ENCODE peak calls at places on chromosomes 13 and 19, in five cellular contexts. Z is nephron progenitor cell, K is thoracic aorta, M is endothelial cell, P is neural progenitor cell. X is an unnamed sample.

GRCh38 chr19:11435833-11436313 is 438 bp downstream of the PRKCSH start:
- DNase-seq in P (peak), Z (peak), M (peak), K (no peak), X (no peak)

GRCh38 chr13:86591862-86592261 is 792.6 kb upstream of the SLITRK6 start:
- DNase-seq in K (no peak), P (no peak), M (no peak), Z (no peak), X (no peak)

GRCh38 chr19:13881692-13882418 is 4.9 kb downstream of the NANOS3 start:
- DNase-seq in K (no peak), M (no peak), P (peak), Z (no peak), X (no peak)

GRCh38 chr13:110499621-110500281 is 61.8 kb downstream of the RAB20 start:
- DNase-seq in P (no peak), M (no peak), K (no peak), Z (no peak), X (no peak)

GRCh38 chr19:45547965-45548609 is 36.5 kb downstream of the OPA3 start:
- DNase-seq in P (no peak), Z (no peak), M (no peak), K (no peak), X (no peak)

GRCh38 chr13:37816276-37816675 is 53.3 kb downstream of the TRPC4 start:
- DNase-seq in M (no peak), P (no peak), Z (no peak), K (no peak), X (no peak)

GRCh38 chr19:16726916-16727315 is 7.3 kb downstream of the NWD1 start:
- DNase-seq in M (no peak), P (no peak), K (no peak), Z (no peak), X (no peak)

GRCh38 chr13:23547000-23547590 is 23.1 kb upstream of the TNFRSF19 start:
- DNase-seq in Z (peak), M (peak), K (no peak), P (peak), X (no peak)

GRCh38 chr19:28436320-28436719 is 776.6 kb downstream of the UQCRFS1 start:
- DNase-seq in Z (no peak), K (no peak), P (no peak), M (no peak), X (no peak)

GRCh38 chr19:46631481-46631880 is 4.5 kb downstream of the GNG8 start:
- DNase-seq in K (no peak), M (no peak), P (no peak), Z (no peak), X (no peak)

GRCh38 chr19:29662604-29663404 is 2.5 kb upstream of the PLEKHF1 start:
- DNase-seq in K (peak), P (no peak), M (no peak), Z (no peak), X (no peak)

GRCh38 chr19:56507446-56508281 is at the start of gene ZNF471:
- DNase-seq in P (peak), Z (peak), M (peak), K (peak), X (no peak)

GRCh38 chr19:35251456-35251855 is 2.7 kb downstream of the LSR start:
- DNase-seq in Z (no peak), K (no peak), M (no peak), P (no peak), X (no peak)

GRCh38 chr13:43388282-43389034 is 365.1 kb downstream of the DNAJC15 start:
- DNase-seq in K (no peak), P (no peak), M (no peak), Z (no peak), X (no peak)

GRCh38 chr13:93270769-93271753 is 44.5 kb downstream of the GPC6 start:
- DNase-seq in P (no peak), K (no peak), Z (no peak), M (no peak), X (no peak)

GRCh38 chr19:18636183-18636968 is 452 bp upstream of the KLHL26 start:
- DNase-seq in P (peak), Z (peak), M (peak), K (peak), X (peak)

GRCh38 chr19:18635831-18636182 is 1.0 kb upstream of the KLHL26 start:
- DNase-seq in K (no peak), P (no peak), M (no peak), Z (no peak), X (no peak)

GRCh38 chr19:18633321-18633720 is 3.5 kb upstream of the KLHL26 start:
- DNase-seq in K (no peak), P (no peak), Z (no peak), M (no peak), X (no peak)

GRCh38 chr19:18636969-18637629 is at the start of gene KLHL26:
- DNase-seq in M (no peak), Z (no peak), P (no peak), K (no peak), X (no peak)

DNA sequence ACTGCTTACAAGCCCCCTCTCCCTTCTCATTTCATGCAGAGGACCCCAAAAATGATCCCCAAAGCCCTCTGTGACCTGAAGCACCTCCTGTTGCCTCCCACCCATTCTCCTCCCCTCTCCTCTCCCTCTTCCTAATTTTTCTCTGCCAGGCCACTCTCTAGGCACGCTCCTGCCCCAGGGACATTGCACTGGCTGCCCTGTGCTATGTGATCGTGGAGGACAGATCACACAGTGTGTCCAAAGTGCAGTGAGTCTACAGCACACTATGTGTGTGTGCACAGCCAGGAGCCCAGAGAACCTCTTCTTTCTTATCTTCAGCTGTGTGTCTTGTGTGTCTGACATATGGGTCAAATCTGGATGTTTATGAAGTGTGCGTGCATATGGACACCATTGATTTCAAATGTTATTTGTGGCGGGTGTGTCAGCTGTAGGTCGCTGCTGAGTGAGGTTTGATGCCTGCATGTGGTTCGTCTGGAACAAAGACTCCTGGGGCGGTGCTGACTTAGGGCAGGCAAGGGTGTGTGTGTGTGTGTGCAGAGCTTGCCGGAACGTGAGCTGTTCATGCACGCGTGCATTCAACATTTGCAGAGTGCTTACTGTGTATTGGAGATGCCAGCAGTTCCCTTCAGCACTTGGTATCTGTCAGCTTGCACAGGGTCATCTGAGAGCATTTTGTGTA is 2.1 kb upstream of the KLHL26 start:
- DNase-seq in P (no peak), Z (no peak), M (no peak), K (no peak), X (no peak)
- TF ChIP-seq CTCF in P (no peak), Z (no peak), M (no peak), K (no peak), X (no peak)

GRCh38 chr19:639251-640155 is at the start of gene FGF22:
- DNase-seq in Z (peak), P (peak), M (peak), K (peak), X (peak)
- TF ChIP-seq CTCF in Z (no peak), P (no peak), M (no peak), K (no peak), X (no peak)

DNA sequence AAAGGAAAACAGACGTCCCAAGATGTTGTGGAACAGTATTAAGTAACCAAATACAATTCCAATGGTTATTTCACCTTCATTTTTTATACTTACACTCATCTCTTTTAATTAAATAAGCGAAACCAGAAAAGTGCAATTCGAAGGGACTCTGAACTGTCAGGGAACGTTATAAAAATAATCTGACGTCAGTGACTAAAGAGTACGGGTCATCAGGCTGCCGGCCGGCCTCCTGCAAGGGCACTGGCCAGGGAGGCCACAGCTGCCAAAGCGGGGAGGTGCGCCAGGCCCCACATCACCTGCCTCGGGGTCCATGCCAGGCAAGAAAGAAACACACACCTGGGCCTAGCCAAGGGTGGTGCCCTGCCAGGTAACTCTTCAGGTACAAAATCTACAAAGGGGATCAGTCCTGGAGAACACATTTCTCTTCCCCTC is 61.3 kb downstream of the CDADC1 start:
- DNase-seq in K (no peak), Z (no peak), P (no peak), M (no peak), X (no peak)
- TF ChIP-seq CTCF in K (no peak), Z (no peak), P (no peak), M (no peak), X (no peak)

DNA sequence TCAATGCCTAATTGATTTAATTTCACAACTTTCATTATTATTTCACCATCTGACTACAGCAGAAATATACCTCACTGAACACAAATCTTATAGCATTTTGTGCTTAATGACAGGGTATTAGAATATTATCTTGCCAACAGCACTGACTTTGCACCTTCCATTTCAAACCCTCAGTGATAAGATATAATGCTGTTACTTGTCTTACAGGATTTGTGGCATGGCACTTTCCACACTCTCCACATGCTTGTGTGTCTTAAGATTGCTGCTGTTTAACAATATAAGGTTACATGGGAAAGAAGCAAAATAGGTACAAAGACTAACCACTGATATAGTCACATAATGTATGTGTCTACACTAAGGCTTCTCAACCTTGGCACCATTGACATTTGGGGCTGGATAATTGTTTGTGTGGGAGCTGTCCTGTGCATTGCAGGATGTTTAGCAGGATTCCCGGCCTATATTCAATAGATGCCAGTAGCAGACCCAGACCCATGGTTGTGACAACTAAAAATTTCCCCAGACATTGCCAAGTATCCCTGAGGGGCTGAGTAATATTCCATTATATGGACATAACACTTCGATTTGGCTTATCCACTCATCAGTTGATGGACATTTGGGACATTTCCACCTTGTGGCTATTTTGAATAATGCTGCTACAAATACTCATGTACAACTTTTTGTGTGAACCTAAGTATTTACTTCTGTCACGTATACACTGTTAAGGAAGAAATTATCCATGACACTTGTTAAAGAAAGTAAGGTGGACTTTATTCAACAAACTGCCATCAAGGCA is 5.7 kb upstream of the DIAPH3 start:
- DNase-seq in M (no peak), P (no peak), K (no peak), Z (no peak), X (no peak)
- TF ChIP-seq CTCF in M (peak), P (no peak), K (no peak), Z (no peak), X (no peak)